ENCODE peak calls at places on chromosome 5, in five cellular contexts. M is NB4; A is EH; V is effector memory CD4-positive, alpha-beta T cell; D is effector memory CD8-positive, alpha-beta T cell. P is an unnamed sample.

GRCh38 chr5:5360878-5361520 is 61.5 kb upstream of the ICE1 start:
- DNase-seq in M (no peak), A (no peak), V (no peak), D (no peak), P (no peak)

GRCh38 chr5:156936972-156937371 is 26.1 kb downstream of the TIMD4 start:
- DNase-seq in M (no peak), A (no peak), V (no peak), D (no peak), P (no peak)

GRCh38 chr5:159184236-159184635 is 25.1 kb downstream of the RNF145 start:
- DNase-seq in A (peak; percentile 59), M (no peak), V (no peak), D (no peak), P (no peak)

GRCh38 chr5:166746506-166746905 is 1544.9 kb upstream of the WWC1 start:
- DNase-seq in D (no peak), M (no peak), A (no peak), V (no peak), P (no peak)

GRCh38 chr5:58649716-58650115 is 66.8 kb downstream of the RAB3C start:
- DNase-seq in V (no peak), A (no peak), M (no peak), D (no peak), P (no peak)

GRCh38 chr5:132464155-132464939 is 26.2 kb downstream of the IRF1 start:
- DNase-seq in D (peak; percentile 33), V (no peak), M (peak; percentile 47), A (peak; percentile 34), P (peak; percentile 60)

GRCh38 chr5:177094224-177095087 is 7.7 kb downstream of the FGFR4 start:
- DNase-seq in V (no peak), D (no peak), A (no peak), M (peak; percentile 49), P (no peak)

GRCh38 chr5:38757451-38758245 is 88.2 kb upstream of the OSMR start:
- DNase-seq in D (no peak), A (no peak), V (no peak), M (no peak), P (no peak)

GRCh38 chr5:74320526-74320925 is 320.0 kb downstream of the ENC1 start:
- DNase-seq in V (no peak), D (no peak), M (no peak), A (no peak), P (no peak)

GRCh38 chr5:33696413-33696812 is 195.4 kb downstream of the ADAMTS12 start:
- DNase-seq in V (no peak), D (no peak), M (no peak), A (no peak), P (no peak)

GRCh38 chr5:10602031-10602806 is 38.3 kb downstream of the ANKRD33B start:
- DNase-seq in D (no peak), V (no peak), M (no peak), A (no peak), P (no peak)

P was measured in GDM1.